ENCODE peak calls at places on chromosome 7, in seven cellular contexts. L, I, A, S, J, E and P are unnamed samples.

GRCh38 chr7:26912351-26912750 is 48.0 kb upstream of the SKAP2 start:
- DNase-seq in L (no peak), I (no peak), A (no peak), S (no peak), J (no peak), E (no peak), P (no peak)

GRCh38 chr7:67406941-67407340 is 410.3 kb downstream of the TYW1 start:
- DNase-seq in L (no peak), I (no peak), A (no peak), S (no peak), J (no peak), E (peak; percentile 16), P (no peak)

GRCh38 chr7:9498303-9498702 is 1064.9 kb downstream of the NXPH1 start:
- DNase-seq in L (no peak), I (no peak), A (no peak), S (no peak), J (no peak), E (no peak), P (no peak)

GRCh38 chr7:64868469-64868868 is 34.6 kb upstream of the ZNF273 start:
- DNase-seq in L (no peak), I (no peak), A (no peak), S (no peak), J (no peak), E (peak; percentile 1), P (no peak)

GRCh38 chr7:16084370-16084769 is 337.0 kb downstream of the CRPPA start:
- DNase-seq in L (no peak), I (no peak), A (no peak), S (peak; percentile 30), J (no peak), E (no peak), P (no peak)

GRCh38 chr7:70776627-70777101 is 355.3 kb upstream of the GALNT17 start:
- DNase-seq in L (no peak), I (no peak), A (no peak), S (no peak), J (no peak), E (no peak), P (no peak)

GRCh38 chr7:30743371-30744074 is 8.4 kb upstream of the INMT start:
- DNase-seq in L (no peak), I (no peak), A (no peak), S (no peak), J (peak; percentile 50), E (peak; percentile 49), P (peak; percentile 44)

GRCh38 chr7:67723591-67723990 is 727.0 kb downstream of the TYW1 start:
- DNase-seq in L (no peak), I (no peak), A (no peak), S (no peak), J (no peak), E (no peak), P (no peak)

GRCh38 chr7:87875151-87876039 is 765 bp downstream of the SLC25A40 start:
- DNase-seq in L (peak; percentile 22), I (peak; percentile 18), A (no peak), S (peak; percentile 46), J (peak; percentile 31), E (no peak), P (no peak)

GRCh38 chr7:102875700-102876192 is 37.1 kb upstream of the LRRC17 start:
- DNase-seq in L (no peak), I (peak; percentile 97), A (no peak), S (no peak), J (no peak), E (peak; percentile 81), P (no peak)

GRCh38 chr7:83005410-83005809 is 157.3 kb downstream of the PCLO start:
- DNase-seq in L (no peak), I (peak; percentile 43), A (no peak), S (no peak), J (no peak), E (peak; percentile 11), P (peak; percentile 15)

GRCh38 chr7:102914585-102914984 is 1.8 kb downstream of the LRRC17 start:
- DNase-seq in L (no peak), I (no peak), A (peak; percentile 36), S (peak; percentile 27), J (peak; percentile 70), E (peak; percentile 38), P (no peak)

GRCh38 chr7:148729984-148730733 is 31.5 kb downstream of the CUL1 start:
- DNase-seq in L (no peak), I (no peak), A (no peak), S (no peak), J (no peak), E (no peak), P (no peak)

GRCh38 chr7:113283861-113284260 is 165.5 kb upstream of the SMIM30 start:
- DNase-seq in L (no peak), I (no peak), A (no peak), S (no peak), J (no peak), E (no peak), P (no peak)

GRCh38 chr7:118861581-118861980 is 637.1 kb downstream of the ANKRD7 start:
- DNase-seq in L (no peak), I (no peak), A (no peak), S (no peak), J (no peak), E (no peak), P (no peak)

GRCh38 chr7:92595281-92595680 is 5.1 kb upstream of the FAM133B start:
- DNase-seq in L (no peak), I (no peak), A (no peak), S (no peak), J (no peak), E (no peak), P (no peak)

DNA sequence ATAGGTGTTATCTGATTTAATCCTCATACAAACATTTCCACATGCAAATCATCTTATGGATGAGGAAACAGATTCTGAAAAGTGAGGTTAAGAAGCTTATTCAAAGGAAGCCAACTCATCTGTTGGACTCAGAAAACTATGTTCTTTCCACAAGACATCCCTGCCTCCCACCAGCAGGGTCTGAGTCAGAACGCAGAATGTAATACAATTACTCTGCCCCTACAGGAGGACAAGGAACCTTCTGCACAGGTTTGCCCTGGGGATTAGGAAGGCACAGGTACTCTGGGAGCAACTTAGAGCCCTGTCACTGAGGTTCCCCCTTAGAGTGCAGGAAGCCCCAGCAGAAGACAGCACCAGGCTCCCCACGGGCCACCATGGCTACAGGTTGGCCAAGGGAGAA is 255.7 kb downstream of the TNS3 start:
- DNase-seq in L (no peak), I (no peak), A (no peak), S (no peak), J (no peak), E (peak; percentile 68), P (no peak)
- TF ChIP-seq CTCF in L (no peak), I (no peak), A (no peak), S (no peak), J (no peak), E (peak; percentile 28), P (no peak)

GRCh38 chr7:140674356-140674800 is 1.6 kb downstream of the ADCK2 start:
- DNase-seq in L (no peak), I (no peak), A (no peak), S (peak; percentile 42), J (no peak), E (no peak), P (no peak)
- H3K4me1 ChIP-seq in L (peaks cover 22% of the 10 kb centered on the region), I (peaks cover 15% of the 10 kb centered on the region), A (peaks cover 32% of the 10 kb centered on the region), S (peaks cover 24% of the 10 kb centered on the region), J (peaks cover 38% of the 10 kb centered on the region), E (peaks cover 14% of the 10 kb centered on the region), P (no peaks in the 10 kb centered on the region)

DNA sequence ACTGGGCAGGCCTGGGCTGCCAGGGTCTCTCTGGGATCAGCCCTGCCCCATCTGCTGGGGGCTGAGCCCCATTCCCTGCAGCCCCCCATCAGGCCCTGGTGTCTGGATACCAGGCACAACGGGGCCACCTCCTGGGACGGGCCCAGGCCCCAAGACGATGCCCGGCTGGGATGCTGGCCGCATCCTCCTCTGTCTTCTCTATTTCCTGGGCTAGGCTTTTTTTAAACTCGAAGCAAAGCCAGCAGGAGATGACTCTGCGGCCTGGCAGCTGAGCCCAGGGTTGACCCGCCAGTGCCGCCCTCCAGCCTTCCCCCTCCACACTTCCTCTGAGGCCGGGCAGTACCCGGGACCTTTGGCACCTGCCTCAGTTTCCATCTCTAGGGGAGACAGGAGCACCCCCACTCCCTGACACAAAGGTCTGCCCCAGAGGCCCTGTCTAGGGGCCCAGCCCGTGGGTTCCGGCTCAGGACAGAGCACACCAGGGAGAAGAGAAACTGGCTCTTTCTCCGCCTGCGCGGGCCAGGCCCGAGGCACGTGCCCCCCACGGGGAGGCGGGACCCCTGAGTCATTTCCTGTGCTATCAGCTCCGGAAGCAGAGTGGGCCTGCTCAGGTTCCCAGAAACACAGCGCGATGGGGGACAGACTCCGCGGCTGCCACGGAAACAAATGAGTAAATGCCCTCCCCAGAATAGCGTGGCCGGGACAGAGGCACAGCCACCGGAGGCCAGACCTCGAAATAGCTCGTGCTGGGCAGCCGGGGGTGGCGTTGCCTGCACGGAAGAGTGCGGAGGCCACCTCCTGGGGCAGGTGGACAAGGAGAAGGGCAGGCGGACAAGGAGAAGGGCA is 84.6 kb upstream of the PDGFA start:
- DNase-seq in L (peak; percentile 97), I (no peak), A (peak; percentile 80), S (peak; percentile 77), J (peak; percentile 78), E (no peak), P (no peak)
- TF ChIP-seq CTCF in L (no peak), I (no peak), A (no peak), S (no peak), J (no peak), E (no peak), P (no peak)

GRCh38 chr7:99379043-99379577 is 4.6 kb downstream of the ARPC1B start:
- DNase-seq in L (peak; percentile 65), I (peak; percentile 55), A (peak; percentile 66), S (peak; percentile 59), J (peak; percentile 67), E (peak; percentile 61), P (no peak)
- H3K4me1 ChIP-seq in L (peaks cover 78% of the 10 kb centered on the region), I (peaks cover 54% of the 10 kb centered on the region), A (peaks cover 3% of the 10 kb centered on the region), S (peaks cover 42% of the 10 kb centered on the region), J (peaks cover 79% of the 10 kb centered on the region), E (peaks cover 18% of the 10 kb centered on the region), P (peaks cover 12% of the 10 kb centered on the region)

DNA sequence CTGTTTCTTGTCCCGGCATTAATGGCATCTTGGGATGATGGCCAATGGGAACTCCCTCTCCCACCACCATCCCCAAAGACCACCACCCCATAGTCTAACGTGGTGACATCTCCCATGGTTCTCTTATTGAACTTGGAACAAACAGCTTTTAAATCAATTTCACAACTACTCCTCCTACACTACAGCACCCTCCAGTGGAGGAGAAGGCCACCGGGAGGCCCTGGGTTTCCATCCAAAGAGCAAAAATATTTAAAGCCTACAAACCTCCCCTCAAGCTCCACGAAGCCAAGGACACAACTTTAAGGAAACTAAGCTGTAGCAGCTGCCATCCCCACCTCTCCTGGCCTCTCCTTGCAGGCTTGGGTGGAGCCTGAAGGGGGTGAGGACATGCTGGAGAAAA is 94.1 kb upstream of the LANCL2 start:
- DNase-seq in L (no peak), I (peak; percentile 16), A (no peak), S (no peak), J (no peak), E (no peak), P (no peak)
- TF ChIP-seq CTCF in L (no peak), I (peak; percentile 36), A (peak; percentile 14), S (no peak), J (no peak), E (peak; percentile 32), P (peak; percentile 58)